ENCODE peak calls at places on chromosomes 7 and 10, in five cellular contexts. One of them, this sample, is unnamed.

GRCh38 chr7:123004931-123005330 is 9.4 kb upstream of the TAS2R16 start:
- DNase-seq in A549: no peak
- DNase-seq in H1: no peak
- DNase-seq in astrocyte of the spinal cord: peak
- DNase-seq in NB4: no peak
- DNase-seq in this sample: no peak

GRCh38 chr7:156065400-156065799 is 253.1 kb upstream of the SHH start:
- DNase-seq in H1: no peak
- DNase-seq in A549: no peak
- DNase-seq in astrocyte of the spinal cord: no peak
- DNase-seq in NB4: no peak
- DNase-seq in this sample: no peak

GRCh38 chr10:131947631-131948347 is 33.9 kb downstream of the BNIP3 start:
- DNase-seq in astrocyte of the spinal cord: peak
- DNase-seq in NB4: no peak
- DNase-seq in A549: no peak
- DNase-seq in H1: no peak
- DNase-seq in this sample: no peak

GRCh38 chr10:115355162-115355760 is 262.1 kb downstream of the ATRNL1 start:
- DNase-seq in H1: no peak
- DNase-seq in A549: peak
- DNase-seq in astrocyte of the spinal cord: peak
- DNase-seq in NB4: peak
- DNase-seq in this sample: peak

GRCh38 chr7:102415685-102416225 is 17.6 kb upstream of the ORAI2 start:
- DNase-seq in H1: no peak
- DNase-seq in A549: no peak
- DNase-seq in NB4: no peak
- DNase-seq in astrocyte of the spinal cord: no peak
- DNase-seq in this sample: no peak

GRCh38 chr7:155645652-155646051 is 1.2 kb downstream of the RBM33 start:
- DNase-seq in astrocyte of the spinal cord: no peak
- DNase-seq in NB4: no peak
- DNase-seq in H1: no peak
- DNase-seq in A549: no peak
- DNase-seq in this sample: no peak

GRCh38 chr7:79290841-79291497 is 162.5 kb downstream of the MAGI2 start:
- DNase-seq in NB4: no peak
- DNase-seq in H1: no peak
- DNase-seq in astrocyte of the spinal cord: no peak
- DNase-seq in A549: no peak
- DNase-seq in this sample: no peak

GRCh38 chr7:4641091-4641666 is 40.9 kb upstream of the FOXK1 start:
- DNase-seq in H1: no peak
- DNase-seq in A549: no peak
- DNase-seq in astrocyte of the spinal cord: no peak
- DNase-seq in NB4: no peak
- DNase-seq in this sample: no peak

GRCh38 chr7:99385564-99385963 is 11.0 kb downstream of the ARPC1B start:
- DNase-seq in astrocyte of the spinal cord: no peak
- DNase-seq in A549: no peak
- DNase-seq in NB4: no peak
- DNase-seq in H1: no peak
- DNase-seq in this sample: no peak

GRCh38 chr10:71740069-71740468 is 20.5 kb upstream of the C10orf105 start:
- DNase-seq in A549: no peak
- DNase-seq in H1: no peak
- DNase-seq in astrocyte of the spinal cord: no peak
- DNase-seq in NB4: no peak
- DNase-seq in this sample: no peak

GRCh38 chr7:42107484-42107883 is 129.5 kb downstream of the GLI3 start:
- DNase-seq in A549: no peak
- DNase-seq in H1: no peak
- DNase-seq in astrocyte of the spinal cord: no peak
- DNase-seq in NB4: no peak
- DNase-seq in this sample: no peak

GRCh38 chr7:155285423-155286220 is 12.1 kb upstream of the INSIG1 start:
- DNase-seq in NB4: no peak
- DNase-seq in A549: no peak
- DNase-seq in H1: no peak
- DNase-seq in astrocyte of the spinal cord: no peak
- DNase-seq in this sample: no peak

GRCh38 chr7:127359011-127359410 is 33.5 kb downstream of the ZNF800 start:
- DNase-seq in H1: no peak
- DNase-seq in NB4: no peak
- DNase-seq in A549: no peak
- DNase-seq in astrocyte of the spinal cord: no peak
- DNase-seq in this sample: no peak

GRCh38 chr7:123987445-123987844 is 45.4 kb downstream of the TMEM229A start:
- DNase-seq in A549: no peak
- DNase-seq in astrocyte of the spinal cord: no peak
- DNase-seq in NB4: no peak
- DNase-seq in H1: no peak
- DNase-seq in this sample: no peak

GRCh38 chr10:112176543-112176942 is 7.0 kb downstream of the GPAM start:
- DNase-seq in A549: no peak
- DNase-seq in astrocyte of the spinal cord: no peak
- DNase-seq in H1: no peak
- DNase-seq in NB4: no peak
- DNase-seq in this sample: no peak

GRCh38 chr10:67506757-67507091 is 189.3 kb downstream of the CTNNA3 start:
- DNase-seq in astrocyte of the spinal cord: no peak
- DNase-seq in A549: no peak
- DNase-seq in H1: no peak
- DNase-seq in NB4: no peak
- DNase-seq in this sample: no peak

GRCh38 chr7:107232568-107233090 is 63.8 kb downstream of the HBP1 start:
- DNase-seq in H1: no peak
- DNase-seq in astrocyte of the spinal cord: peak
- DNase-seq in NB4: peak
- DNase-seq in A549: no peak
- DNase-seq in this sample: no peak

GRCh38 chr7:54705436-54705835 is 53.6 kb downstream of the SEC61G start:
- DNase-seq in astrocyte of the spinal cord: peak
- DNase-seq in NB4: peak
- DNase-seq in H1: no peak
- DNase-seq in A549: peak
- DNase-seq in this sample: no peak

GRCh38 chr10:13593560-13593959 is 6.8 kb downstream of the PRPF18 start:
- DNase-seq in A549: no peak
- DNase-seq in NB4: no peak
- DNase-seq in astrocyte of the spinal cord: no peak
- DNase-seq in H1: no peak
- DNase-seq in this sample: no peak

GRCh38 chr7:2041496-2042367 is 191.0 kb downstream of the MAD1L1 start:
- DNase-seq in H1: no peak
- DNase-seq in astrocyte of the spinal cord: no peak
- DNase-seq in A549: no peak
- DNase-seq in NB4: no peak
- DNase-seq in this sample: no peak

GRCh38 chr10:42983595-42983990 is 93.3 kb upstream of the RET start:
- DNase-seq in astrocyte of the spinal cord: no peak
- DNase-seq in H1: no peak
- DNase-seq in NB4: no peak
- DNase-seq in A549: no peak
- DNase-seq in this sample: no peak

DNA sequence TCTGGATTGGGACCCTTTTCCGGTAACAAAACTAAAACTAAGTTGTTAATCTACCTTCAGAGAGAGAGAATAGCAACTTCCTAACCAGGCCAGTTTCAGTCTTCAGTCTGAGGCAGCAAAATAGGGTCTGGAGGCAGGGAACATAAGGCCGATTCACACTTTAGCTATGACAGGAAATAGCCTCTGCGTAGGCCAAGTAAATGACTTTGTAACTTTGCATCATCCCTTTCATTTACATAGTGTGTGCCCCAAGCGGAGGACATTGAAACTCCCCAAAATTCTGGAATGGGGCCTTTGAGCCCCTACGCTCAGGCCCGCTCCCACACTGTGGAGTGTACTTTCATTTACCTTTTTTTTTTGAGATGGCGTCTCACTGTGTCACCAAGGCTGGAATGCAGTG is 1.7 kb upstream of the UPP1 start:
- DNase-seq in NB4: peak
- DNase-seq in astrocyte of the spinal cord: peak
- DNase-seq in A549: no peak
- DNase-seq in H1: no peak
- DNase-seq in this sample: no peak
- TF ChIP-seq CTCF in NB4: no peak
- TF ChIP-seq CTCF in astrocyte of the spinal cord: no peak
- TF ChIP-seq CTCF in A549: no peak
- TF ChIP-seq CTCF in H1: no peak
- TF ChIP-seq CTCF in this sample: no peak

DNA sequence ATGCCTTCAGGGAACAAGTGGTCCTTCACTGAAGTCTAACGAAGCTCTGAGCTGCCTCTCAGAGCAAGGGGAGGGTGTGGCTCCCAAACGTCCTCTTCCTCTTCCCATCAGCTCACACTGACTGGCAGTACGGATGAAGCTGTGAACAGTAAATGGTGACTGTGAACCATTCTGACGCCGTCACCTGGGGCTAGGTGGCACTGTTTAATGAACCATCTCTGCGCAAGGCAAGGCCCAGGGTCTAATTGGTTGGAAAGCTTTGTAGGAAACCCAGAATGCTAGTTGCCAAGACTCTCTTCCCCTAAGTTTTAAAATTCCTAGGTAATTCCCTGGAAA is 156.1 kb upstream of the LYZL1 start:
- DNase-seq in A549: no peak
- DNase-seq in H1: no peak
- DNase-seq in NB4: no peak
- DNase-seq in astrocyte of the spinal cord: no peak
- DNase-seq in this sample: no peak
- TF ChIP-seq CTCF in A549: no peak
- TF ChIP-seq CTCF in H1: no peak
- TF ChIP-seq CTCF in NB4: no peak
- TF ChIP-seq CTCF in astrocyte of the spinal cord: no peak
- TF ChIP-seq CTCF in this sample: no peak

GRCh38 chr7:142481548-142481947 is 223.7 kb upstream of the PRSS58 start:
- DNase-seq in H1: no peak
- DNase-seq in A549: no peak
- DNase-seq in NB4: peak
- DNase-seq in astrocyte of the spinal cord: peak
- DNase-seq in this sample: no peak
- TF ChIP-seq CTCF in H1: peak
- TF ChIP-seq CTCF in A549: no peak
- TF ChIP-seq CTCF in NB4: peak
- TF ChIP-seq CTCF in astrocyte of the spinal cord: peak
- TF ChIP-seq CTCF in this sample: no peak

DNA sequence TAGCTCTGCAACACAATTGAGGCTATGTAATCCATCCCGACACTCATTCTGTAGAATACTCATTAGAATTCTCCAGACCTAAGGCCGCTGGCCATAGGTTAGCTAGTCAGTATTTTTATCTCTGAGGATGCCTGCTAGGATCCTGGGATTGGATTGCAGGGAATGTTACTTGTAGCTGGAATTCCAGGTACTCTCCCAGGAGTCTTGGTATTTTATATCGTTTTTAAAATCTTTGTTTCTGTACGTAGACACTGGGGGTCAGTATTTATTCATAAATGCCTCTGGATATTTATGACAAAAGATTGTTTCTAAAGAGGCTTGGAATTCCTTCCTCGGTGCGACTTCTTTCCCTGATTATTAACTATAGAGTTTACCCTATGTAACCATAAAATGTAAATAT is 40.1 kb downstream of the BPGM start:
- DNase-seq in H1: no peak
- DNase-seq in astrocyte of the spinal cord: peak
- DNase-seq in A549: peak
- DNase-seq in NB4: no peak
- DNase-seq in this sample: no peak
- TF ChIP-seq CTCF in H1: no peak
- TF ChIP-seq CTCF in astrocyte of the spinal cord: peak
- TF ChIP-seq CTCF in A549: peak
- TF ChIP-seq CTCF in NB4: no peak
- TF ChIP-seq CTCF in this sample: no peak

GRCh38 chr10:133060022-133060421 is 27.7 kb upstream of the ADGRA1 start:
- DNase-seq in A549: no peak
- DNase-seq in NB4: no peak
- DNase-seq in astrocyte of the spinal cord: no peak
- DNase-seq in H1: no peak
- DNase-seq in this sample: no peak

GRCh38 chr10:133058267-133059092 is 29.2 kb upstream of the ADGRA1 start:
- DNase-seq in H1: no peak
- DNase-seq in A549: no peak
- DNase-seq in NB4: peak
- DNase-seq in astrocyte of the spinal cord: no peak
- DNase-seq in this sample: no peak

GRCh38 chr10:133060466-133060865 is 27.3 kb upstream of the ADGRA1 start:
- DNase-seq in H1: no peak
- DNase-seq in astrocyte of the spinal cord: no peak
- DNase-seq in NB4: no peak
- DNase-seq in A549: no peak
- DNase-seq in this sample: no peak

GRCh38 chr10:133059571-133059970 is 28.2 kb upstream of the ADGRA1 start:
- DNase-seq in astrocyte of the spinal cord: no peak
- DNase-seq in H1: no peak
- DNase-seq in A549: no peak
- DNase-seq in NB4: no peak
- DNase-seq in this sample: no peak

DNA sequence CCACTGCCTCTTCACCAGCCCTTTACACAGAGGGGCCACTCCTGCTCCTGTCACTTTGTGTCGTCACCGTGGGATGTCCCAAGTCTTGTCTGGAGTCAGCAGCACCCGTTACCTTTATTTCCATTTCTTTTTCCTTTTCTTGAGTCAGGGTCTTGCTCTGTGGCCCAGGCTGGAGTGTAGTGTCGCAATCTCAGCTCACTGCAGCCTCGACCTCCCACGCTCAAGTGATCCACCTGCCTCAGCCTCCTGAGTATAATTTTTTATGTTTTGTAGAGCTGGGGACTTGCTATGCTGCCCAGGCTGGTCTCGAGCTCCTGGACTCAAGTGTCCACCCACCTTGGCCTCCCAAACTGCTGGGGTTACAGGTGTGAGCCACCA is 28.6 kb upstream of the ADGRA1 start:
- DNase-seq in A549: no peak
- DNase-seq in astrocyte of the spinal cord: no peak
- DNase-seq in NB4: no peak
- DNase-seq in H1: no peak
- DNase-seq in this sample: no peak
- TF ChIP-seq CTCF in A549: no peak
- TF ChIP-seq CTCF in astrocyte of the spinal cord: no peak
- TF ChIP-seq CTCF in NB4: no peak
- TF ChIP-seq CTCF in H1: no peak
- TF ChIP-seq CTCF in this sample: no peak